ENCODE peak calls at places on chromosomes 1 and 21, in seven cellular contexts. N, O, R, B, V, Q and X are unnamed samples.

GRCh38 chr1:46285730-46286477 is 17.5 kb downstream of the LRRC41 start:
- DNase-seq in N (no peak), O (no peak), R (no peak), B (no peak), V (no peak), Q (no peak), X (no peak)

GRCh38 chr21:46051821-46052675 is 45.9 kb upstream of the COL6A2 start:
- DNase-seq in N (no peak), O (no peak), R (no peak), B (no peak), V (no peak), Q (no peak), X (no peak)

GRCh38 chr1:42189931-42190853 is 25.6 kb upstream of the GUCA2A start:
- DNase-seq in N (no peak), O (no peak), R (no peak), B (no peak), V (no peak), Q (no peak), X (no peak)

GRCh38 chr1:178283409-178283808 is 189.5 kb downstream of the RASAL2 start:
- DNase-seq in N (no peak), O (no peak), R (peak), B (no peak), V (no peak), Q (peak), X (no peak)

GRCh38 chr1:177256153-177256814 is 85.5 kb downstream of the BRINP2 start:
- DNase-seq in N (peak), O (no peak), R (peak), B (peak), V (peak), Q (peak), X (peak)

GRCh38 chr1:941588-942383 is 17.3 kb downstream of the NOC2L start:
- DNase-seq in N (no peak), O (no peak), R (no peak), B (peak), V (peak), Q (peak), X (peak)

GRCh38 chr1:30484668-30485067 is 238.7 kb downstream of the MATN1 start:
- DNase-seq in N (no peak), O (no peak), R (no peak), B (no peak), V (peak), Q (no peak), X (no peak)

GRCh38 chr1:173255214-173255813 is 48.2 kb upstream of the TNFSF4 start:
- DNase-seq in N (no peak), O (no peak), R (peak), B (peak), V (no peak), Q (peak), X (peak)

GRCh38 chr1:186214816-186215215 is 160.2 kb downstream of the TPR start:
- DNase-seq in N (no peak), O (no peak), R (no peak), B (no peak), V (no peak), Q (no peak), X (no peak)

GRCh38 chr1:212699839-212700596 is at the start of gene BATF3:
- DNase-seq in N (no peak), O (peak), R (peak), B (no peak), V (peak), Q (no peak), X (peak)

GRCh38 chr1:213719462-213719861 is 268.3 kb upstream of the PROX1 start:
- DNase-seq in N (no peak), O (no peak), R (no peak), B (no peak), V (no peak), Q (no peak), X (no peak)

GRCh38 chr21:46110499-46111192 is 12.7 kb downstream of the COL6A2 start:
- DNase-seq in N (no peak), O (peak), R (peak), B (no peak), V (peak), Q (peak), X (no peak)

GRCh38 chr1:54137532-54138061 is 15.2 kb downstream of the CDCP2 start:
- DNase-seq in N (no peak), O (no peak), R (no peak), B (no peak), V (no peak), Q (peak), X (no peak)

GRCh38 chr1:219847215-219847855 is 81.0 kb downstream of the SLC30A10 start:
- DNase-seq in N (no peak), O (no peak), R (no peak), B (no peak), V (no peak), Q (peak), X (no peak)

GRCh38 chr1:234954613-234955012 is 174.0 kb downstream of the TOMM20 start:
- DNase-seq in N (no peak), O (no peak), R (no peak), B (no peak), V (no peak), Q (no peak), X (no peak)

GRCh38 chr1:119613769-119614358 is 34.2 kb downstream of the ZNF697 start:
- DNase-seq in N (peak), O (peak), R (peak), B (peak), V (peak), Q (peak), X (peak)

GRCh38 chr1:59638172-59638800 is 176.5 kb upstream of the HOOK1 start:
- DNase-seq in N (no peak), O (no peak), R (peak), B (no peak), V (no peak), Q (peak), X (no peak)

GRCh38 chr1:229900220-229900619 is 166.8 kb upstream of the GALNT2 start:
- DNase-seq in N (no peak), O (no peak), R (no peak), B (no peak), V (no peak), Q (no peak), X (no peak)
- TF ChIP-seq CTCF in N (no peak), O (no peak), R (no peak), B (no peak), V (no peak), Q (no peak), X (no peak)

DNA sequence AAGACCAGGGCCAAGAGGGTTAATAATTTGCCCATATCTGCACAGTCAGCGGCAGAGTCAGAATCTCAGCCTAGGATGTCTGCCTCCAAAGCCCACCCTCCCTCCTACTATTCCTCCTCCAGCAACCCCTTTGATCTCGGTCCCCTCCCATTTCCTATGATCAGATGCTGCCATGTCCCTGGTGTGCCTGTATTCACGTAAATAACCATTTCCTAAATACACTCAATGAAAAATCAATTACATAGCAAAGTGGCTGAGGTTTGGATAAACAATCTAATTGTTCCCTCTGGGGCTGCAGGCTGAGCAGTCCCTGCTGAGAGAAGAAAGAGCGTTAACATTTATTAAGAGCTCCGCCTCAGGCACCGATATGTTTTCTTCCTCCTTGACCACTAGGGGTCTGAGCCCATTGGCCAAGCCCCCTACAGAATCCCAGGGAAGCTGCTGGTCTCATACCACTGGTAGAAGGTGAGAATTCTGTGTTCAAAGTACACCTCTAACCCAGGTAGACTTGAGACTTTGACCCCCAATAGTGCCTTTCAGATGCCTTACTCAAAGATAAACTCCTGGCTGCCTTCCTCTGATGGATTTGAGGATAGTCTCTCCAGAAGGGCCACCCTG is 34.0 kb upstream of the CAMK1G start:
- DNase-seq in N (no peak), O (no peak), R (peak), B (no peak), V (no peak), Q (no peak), X (no peak)
- TF ChIP-seq CTCF in N (no peak), O (no peak), R (peak), B (no peak), V (no peak), Q (no peak), X (no peak)

GRCh38 chr1:61659061-61659460 is 65.9 kb downstream of the TM2D1 start:
- DNase-seq in N (no peak), O (no peak), R (no peak), B (no peak), V (no peak), Q (no peak), X (no peak)
- TF ChIP-seq CTCF in N (no peak), O (no peak), R (no peak), B (peak), V (no peak), Q (peak), X (no peak)

DNA sequence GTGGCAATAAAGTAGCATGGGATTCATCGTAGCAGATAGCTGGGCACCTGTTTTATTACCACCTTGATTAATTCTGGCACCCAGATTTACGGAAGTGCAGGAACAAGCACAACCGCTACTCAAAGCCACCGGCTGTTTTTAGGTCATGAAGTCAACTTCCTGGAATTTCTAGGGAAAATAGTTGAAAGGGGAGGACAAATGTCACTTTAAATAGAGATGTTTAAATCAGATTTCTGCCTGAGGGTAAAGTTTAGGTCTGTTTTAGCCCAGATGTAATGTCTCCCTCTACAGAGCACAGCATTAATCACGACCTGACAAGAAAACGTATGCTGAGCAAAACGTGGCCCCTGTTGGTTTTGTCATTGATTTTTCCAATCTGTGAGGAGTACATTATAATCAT is 8.0 kb downstream of the ADGRL2 start:
- DNase-seq in N (no peak), O (no peak), R (no peak), B (no peak), V (no peak), Q (no peak), X (no peak)
- TF ChIP-seq CTCF in N (peak), O (no peak), R (no peak), B (no peak), V (peak), Q (no peak), X (no peak)

DNA sequence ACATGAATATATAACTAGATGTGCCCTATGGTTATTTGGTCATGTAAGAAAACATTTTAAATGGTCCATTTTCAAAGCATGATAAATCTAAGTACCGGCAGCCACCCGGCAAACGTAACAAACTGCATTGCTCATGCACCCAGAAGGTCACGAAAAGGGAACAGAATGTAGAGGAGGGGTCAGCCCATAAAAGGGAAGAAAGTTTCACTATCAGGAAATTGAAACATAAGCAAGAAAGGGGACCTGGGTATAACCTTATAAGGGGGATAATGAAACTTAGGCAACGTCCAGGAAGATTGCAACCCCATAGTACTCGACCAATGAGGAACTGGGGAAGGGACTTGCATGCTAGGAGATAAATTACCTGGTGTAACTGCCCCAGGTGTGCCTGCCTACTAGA is 421.2 kb upstream of the ZRANB2 start:
- DNase-seq in N (no peak), O (no peak), R (no peak), B (no peak), V (no peak), Q (no peak), X (no peak)
- TF ChIP-seq CTCF in N (no peak), O (no peak), R (no peak), B (no peak), V (no peak), Q (no peak), X (no peak)

GRCh38 chr1:32650157-32650751 is at the start of gene ZBTB8OS:
- DNase-seq in N (peak), O (peak), R (peak), B (peak), V (peak), Q (peak), X (peak)
- TF ChIP-seq CTCF in N (no peak), O (no peak), R (no peak), B (no peak), V (no peak), Q (no peak), X (no peak)

GRCh38 chr1:244231572-244232315 is 180.7 kb downstream of the ZBTB18 start:
- DNase-seq in N (no peak), O (no peak), R (no peak), B (no peak), V (no peak), Q (peak), X (no peak)
- TF ChIP-seq CTCF in N (no peak), O (no peak), R (no peak), B (no peak), V (no peak), Q (no peak), X (no peak)

DNA sequence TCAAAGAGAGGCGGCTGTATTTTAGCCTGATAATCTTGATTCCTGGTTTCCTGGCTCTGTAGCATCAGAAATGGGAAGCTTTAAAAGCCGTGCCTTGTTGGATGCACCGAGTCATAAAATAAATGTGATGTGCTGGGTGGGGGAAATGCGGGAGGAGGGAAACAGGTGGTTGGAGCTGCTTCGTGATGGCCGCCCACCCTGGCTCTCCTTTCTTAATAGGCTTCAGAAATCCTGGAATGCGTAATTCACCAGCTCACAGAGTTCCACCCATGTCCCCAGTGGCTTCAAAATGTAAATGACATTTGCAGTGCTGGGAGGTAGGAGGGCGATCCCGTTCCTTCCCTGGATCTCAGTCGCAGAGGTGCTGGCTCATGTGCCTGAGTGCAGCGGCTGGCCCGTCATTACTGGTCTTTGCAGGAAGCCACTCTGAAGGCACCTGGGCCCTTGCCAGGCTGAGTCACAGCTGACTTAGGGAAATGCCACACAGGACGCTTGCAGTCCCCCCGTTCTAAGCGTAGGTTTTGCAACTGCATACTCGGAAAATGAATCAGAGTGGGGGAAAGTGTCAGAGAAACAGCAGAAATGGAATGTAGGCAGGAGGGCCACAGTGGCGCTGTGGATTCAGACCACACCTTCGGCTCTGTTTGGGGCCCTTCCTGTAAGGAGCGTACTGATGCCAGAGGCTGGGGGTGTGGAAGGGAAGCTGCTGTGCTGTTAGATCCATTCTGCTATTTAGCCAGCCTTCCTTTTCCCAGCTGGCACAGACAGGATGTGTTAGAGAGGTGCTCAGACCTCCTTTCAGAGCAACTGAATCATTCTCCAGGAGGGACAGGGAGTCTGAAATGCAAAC is 37.6 kb downstream of the GALNT2 start:
- DNase-seq in N (peak), O (peak), R (peak), B (peak), V (peak), Q (peak), X (peak)
- TF ChIP-seq CTCF in N (peak), O (no peak), R (no peak), B (no peak), V (peak), Q (no peak), X (no peak)

GRCh38 chr21:38800046-38800758 is 5.5 kb upstream of the ETS2 start:
- DNase-seq in N (no peak), O (no peak), R (no peak), B (no peak), V (no peak), Q (no peak), X (no peak)

GRCh38 chr21:38796426-38796825 is 9.3 kb upstream of the ETS2 start:
- DNase-seq in N (no peak), O (no peak), R (no peak), B (no peak), V (no peak), Q (peak), X (no peak)

GRCh38 chr21:38798081-38798480 is 7.6 kb upstream of the ETS2 start:
- DNase-seq in N (no peak), O (no peak), R (no peak), B (no peak), V (no peak), Q (no peak), X (no peak)

GRCh38 chr21:38797470-38797869 is 8.3 kb upstream of the ETS2 start:
- DNase-seq in N (no peak), O (no peak), R (no peak), B (peak), V (no peak), Q (no peak), X (no peak)

GRCh38 chr21:38798481-38798882 is 7.2 kb upstream of the ETS2 start:
- DNase-seq in N (peak), O (no peak), R (no peak), B (peak), V (no peak), Q (no peak), X (no peak)
- TF ChIP-seq CTCF in N (peak), O (no peak), R (no peak), B (no peak), V (no peak), Q (no peak), X (no peak)

GRCh38 chr1:203039609-203040517 is 13.6 kb downstream of the PPFIA4 start:
- DNase-seq in N (peak), O (peak), R (peak), B (no peak), V (peak), Q (no peak), X (no peak)
- TF ChIP-seq CTCF in N (peak), O (no peak), R (peak), B (peak), V (no peak), Q (peak), X (no peak)